ENCODE peak calls at places on chromosomes 6 and 20, in eight cellular contexts. P, Y, V, S, Q, W, A and I are unnamed samples.

GRCh38 chr6:169827372-169827771 is 76.0 kb downstream of the ERMARD start:
- DNase-seq in S (no peak), V (no peak), P (no peak), Y (peak; percentile 6), W (no peak), A (no peak), Q (no peak), I (no peak)

GRCh38 chr6:153947817-153948447 is 91.1 kb upstream of the OPRM1 start:
- DNase-seq in V (no peak), P (peak; percentile 24), Q (peak; percentile 2), S (peak; percentile 18), A (no peak), Y (peak; percentile 20), W (no peak), I (peak; percentile 41)

GRCh38 chr6:62102387-62102786 is 183.6 kb downstream of the KHDRBS2 start:
- DNase-seq in S (no peak), W (no peak), P (no peak), V (no peak), A (no peak), Q (no peak), Y (no peak), I (no peak)

GRCh38 chr6:92126088-92126487 is 1293.3 kb downstream of the EPHA7 start:
- DNase-seq in Q (no peak), Y (no peak), S (no peak), P (no peak), V (no peak), W (no peak), A (no peak), I (no peak)

GRCh38 chr6:21597706-21598273 is 4.2 kb downstream of the SOX4 start:
- DNase-seq in Q (peak; percentile 55), S (peak; percentile 42), P (no peak), Y (peak; percentile 29), V (no peak), A (no peak), W (no peak), I (no peak)

GRCh38 chr6:46940433-46941226 is 18.9 kb upstream of the ADGRF5 start:
- DNase-seq in W (no peak), P (no peak), A (no peak), V (no peak), Y (no peak), S (no peak), Q (no peak), I (no peak)

GRCh38 chr20:43043887-43044286 is 145.8 kb downstream of the PTPRT start:
- DNase-seq in S (no peak), Q (no peak), A (no peak), P (no peak), Y (no peak), V (no peak), W (no peak), I (peak; percentile 5)

GRCh38 chr20:54217762-54218161 is 9.9 kb downstream of the PFDN4 start:
- DNase-seq in A (no peak), Y (no peak), V (no peak), W (no peak), S (no peak), Q (no peak), P (no peak), I (no peak)

GRCh38 chr20:48731581-48731980 is 96.2 kb downstream of the PREX1 start:
- DNase-seq in P (no peak), Y (no peak), V (no peak), Q (no peak), S (no peak), W (no peak), A (no peak), I (no peak)

GRCh38 chr20:40156600-40157307 is 532.3 kb downstream of the MAFB start:
- DNase-seq in W (no peak), S (peak; percentile 79), P (no peak), Y (no peak), Q (no peak), V (no peak), A (no peak), I (no peak)

GRCh38 chr6:64712606-64713005 is 994.4 kb downstream of the EYS start:
- DNase-seq in V (no peak), Q (no peak), A (no peak), S (no peak), P (no peak), Y (no peak), W (no peak), I (no peak)

GRCh38 chr6:93344436-93344835 is 74.9 kb downstream of the EPHA7 start:
- DNase-seq in P (no peak), V (no peak), A (no peak), Q (no peak), Y (no peak), S (no peak), W (no peak), I (no peak)

GRCh38 chr6:136921521-136921935 is 573 bp upstream of the SLC35D3 start:
- DNase-seq in P (no peak), A (no peak), S (peak; percentile 13), Q (peak; percentile 27), Y (no peak), W (no peak), V (no peak), I (peak; percentile 59)

GRCh38 chr6:83592770-83593394 is 80.5 kb downstream of the PRSS35 start:
- DNase-seq in Y (no peak), S (peak; percentile 74), A (no peak), W (no peak), P (no peak), V (no peak), Q (peak; percentile 45), I (peak; percentile 63)

GRCh38 chr20:59598625-59599310 is 5.6 kb upstream of the PHACTR3 start:
- DNase-seq in W (no peak), Q (peak; percentile 24), A (peak; percentile 35), S (peak; percentile 65), Y (no peak), V (no peak), P (peak; percentile 55), I (peak; percentile 75)